ENCODE peak calls at places on chromosomes 3 and 15, in ten cellular contexts. W is Right ventricle myocardium superior; L is breast epithelium; C is KG1; E is activated T-helper 1 cell treated with anti-CD3 and anti-CD28 coated beads, Interleukin-2, amount 50 U/mL, for 16 hours; Z is HS-5; P is LHCN-M2; T is SW 1271; O is HuH-7; I is mammary epithelial cell. N is an unnamed sample.

GRCh38 chr3:184379375-184380209 is at the start of gene CHRD:
- DNase-seq in W (peak), L (no peak), C (no peak), E (no peak), Z (no peak), P (no peak), T (no peak), O (peak), I (no peak), N (no peak)

GRCh38 chr15:68789921-68790575 is 30.6 kb downstream of the ANP32A start:
- DNase-seq in W (no peak), L (no peak), C (no peak), E (no peak), Z (no peak), P (no peak), T (no peak), O (no peak), I (no peak), N (peak)

GRCh38 chr15:71526061-71526460 is 284.3 kb upstream of the NR2E3 start:
- DNase-seq in W (no peak), L (no peak), C (no peak), E (no peak), Z (no peak), P (no peak), T (no peak), O (no peak), I (no peak), N (no peak)

GRCh38 chr3:161395613-161396012 is 24.3 kb upstream of the SPTSSB start:
- DNase-seq in W (no peak), L (no peak), C (no peak), E (no peak), Z (no peak), P (no peak), T (no peak), O (no peak), I (peak), N (no peak)

GRCh38 chr15:71811752-71812735 is 1.7 kb downstream of the NR2E3 start:
- DNase-seq in W (no peak), L (no peak), C (no peak), E (no peak), Z (no peak), P (no peak), T (no peak), O (no peak), I (no peak), N (no peak)

GRCh38 chr3:154421067-154421466 is 8.9 kb downstream of the GPR149 start:
- DNase-seq in W (no peak), L (no peak), C (no peak), E (no peak), Z (no peak), P (peak), T (no peak), O (no peak), I (no peak), N (no peak)

GRCh38 chr15:73078722-73079121 is 26.5 kb downstream of the NEO1 start:
- DNase-seq in W (no peak), L (no peak), C (no peak), E (no peak), Z (peak), P (peak), T (no peak), O (no peak), I (peak), N (no peak)

GRCh38 chr15:73081321-73081958 is 29.2 kb downstream of the NEO1 start:
- DNase-seq in W (no peak), L (no peak), C (no peak), E (no peak), Z (peak), P (peak), T (peak), O (no peak), I (peak), N (peak)

GRCh38 chr15:64856429-64857145 is 14.9 kb downstream of the PLEKHO2 start:
- DNase-seq in W (peak), L (no peak), C (no peak), E (no peak), Z (no peak), P (peak), T (no peak), O (peak), I (no peak), N (no peak)

GRCh38 chr3:38601971-38602550 is 47.4 kb downstream of the SCN5A start:
- DNase-seq in W (no peak), L (no peak), C (no peak), E (no peak), Z (no peak), P (no peak), T (no peak), O (no peak), I (no peak), N (no peak)

GRCh38 chr3:132421832-132422231 is 4.5 kb downstream of the DNAJC13 start:
- DNase-seq in W (no peak), L (no peak), C (no peak), E (no peak), Z (peak), P (peak), T (no peak), O (no peak), I (no peak), N (no peak)

GRCh38 chr15:99613481-99613880 is 47.7 kb downstream of the MEF2A start:
- DNase-seq in W (no peak), L (no peak), C (no peak), E (no peak), Z (no peak), P (no peak), T (no peak), O (no peak), I (no peak), N (no peak)

GRCh38 chr3:38348903-38349302 is 2.3 kb downstream of the XYLB start:
- DNase-seq in W (no peak), L (no peak), C (no peak), E (no peak), Z (no peak), P (peak), T (no peak), O (no peak), I (peak), N (no peak)

GRCh38 chr15:57867970-57868791 is 161.7 kb downstream of the POLR2M start:
- DNase-seq in W (no peak), L (no peak), C (no peak), E (no peak), Z (no peak), P (no peak), T (no peak), O (no peak), I (no peak), N (no peak)

GRCh38 chr3:51637941-51638471 is 33.0 kb upstream of the TEX264 start:
- DNase-seq in W (no peak), L (no peak), C (peak), E (no peak), Z (no peak), P (peak), T (no peak), O (peak), I (peak), N (peak)

GRCh38 chr3:49701388-49702077 is 12.2 kb downstream of the RNF123 start:
- DNase-seq in W (no peak), L (no peak), C (no peak), E (no peak), Z (no peak), P (no peak), T (no peak), O (peak), I (no peak), N (no peak)

GRCh38 chr3:87320748-87321634 is 44.6 kb upstream of the POU1F1 start:
- DNase-seq in W (no peak), L (no peak), C (no peak), E (no peak), Z (no peak), P (peak), T (no peak), O (no peak), I (peak), N (no peak)

GRCh38 chr3:151305081-151305777 is 11.4 kb downstream of the GPR87 start:
- DNase-seq in W (peak), L (peak), C (no peak), E (no peak), Z (peak), P (peak), T (peak), O (peak), I (peak), N (peak)

GRCh38 chr3:142896201-142896755 is 7.4 kb upstream of the PCOLCE2 start:
- DNase-seq in W (no peak), L (no peak), C (no peak), E (no peak), Z (peak), P (peak), T (peak), O (no peak), I (peak), N (no peak)

GRCh38 chr15:92683511-92683834 is 27.9 kb upstream of the FAM174B start:
- DNase-seq in W (peak), L (no peak), C (no peak), E (no peak), Z (no peak), P (peak), T (no peak), O (peak), I (no peak), N (no peak)

GRCh38 chr15:51842852-51843737 is 13.6 kb downstream of the TMOD3 start:
- DNase-seq in W (no peak), L (no peak), C (no peak), E (no peak), Z (peak), P (peak), T (no peak), O (no peak), I (peak), N (no peak)

GRCh38 chr3:72938471-72939265 is 50.8 kb downstream of the GXYLT2 start:
- DNase-seq in W (no peak), L (peak), C (peak), E (no peak), Z (peak), P (peak), T (no peak), O (peak), I (peak), N (no peak)

GRCh38 chr3:186365202-186365974 is 3.4 kb upstream of the DGKG start:
- DNase-seq in W (peak), L (no peak), C (peak), E (no peak), Z (no peak), P (peak), T (no peak), O (no peak), I (peak), N (no peak)

GRCh38 chr3:160622263-160623045 is 54.5 kb upstream of the ARL14 start:
- DNase-seq in W (no peak), L (no peak), C (no peak), E (no peak), Z (no peak), P (peak), T (no peak), O (no peak), I (no peak), N (no peak)

GRCh38 chr3:173750095-173750494 is 352.6 kb downstream of the NLGN1 start:
- DNase-seq in W (no peak), L (no peak), C (no peak), E (no peak), Z (no peak), P (no peak), T (no peak), O (no peak), I (peak), N (no peak)

GRCh38 chr15:73237910-73238309 is 130.8 kb downstream of the HCN4 start:
- DNase-seq in W (no peak), L (no peak), C (no peak), E (no peak), Z (no peak), P (no peak), T (no peak), O (no peak), I (no peak), N (no peak)

GRCh38 chr3:194277547-194278091 is 73.5 kb downstream of the CPN2 start:
- DNase-seq in W (peak), L (peak), C (no peak), E (no peak), Z (no peak), P (no peak), T (no peak), O (no peak), I (no peak), N (no peak)

GRCh38 chr15:100959066-100960050 is 40.2 kb downstream of the LRRK1 start:
- DNase-seq in W (no peak), L (no peak), C (no peak), E (no peak), Z (no peak), P (no peak), T (no peak), O (no peak), I (no peak), N (no peak)